ENCODE peak calls at places on chromosomes 16 and 17, in four cellular contexts. One of them, this sample, is unnamed.

GRCh38 chr16:3857189-3858013 is 23.1 kb downstream of the CREBBP start:
- DNase-seq in prostate gland: no peak
- DNase-seq in MM.1S: peak; percentile 14
- DNase-seq in lower leg skin: peak; percentile 75
- DNase-seq in this sample: peak; percentile 93

GRCh38 chr17:74959826-74960738 is 12.5 kb downstream of the HID1 start:
- DNase-seq in prostate gland: no peak
- DNase-seq in MM.1S: no peak
- DNase-seq in lower leg skin: no peak
- DNase-seq in this sample: peak; percentile 34

GRCh38 chr17:28474035-28474640 is 694 bp downstream of the SLC13A2 start:
- DNase-seq in prostate gland: no peak
- DNase-seq in MM.1S: no peak
- DNase-seq in lower leg skin: no peak
- DNase-seq in this sample: no peak

GRCh38 chr17:21119247-21119944 is 7.4 kb upstream of the DHRS7B start:
- DNase-seq in prostate gland: peak; percentile 60
- DNase-seq in MM.1S: peak; percentile 73
- DNase-seq in lower leg skin: peak; percentile 57
- DNase-seq in this sample: peak; percentile 68

GRCh38 chr16:86363057-86363490 is 147.3 kb upstream of the FOXF1 start:
- DNase-seq in prostate gland: peak; percentile 77
- DNase-seq in MM.1S: no peak
- DNase-seq in lower leg skin: no peak
- DNase-seq in this sample: peak; percentile 90

GRCh38 chr17:78819402-78819801 is 21.2 kb downstream of the USP36 start:
- DNase-seq in prostate gland: no peak
- DNase-seq in MM.1S: no peak
- DNase-seq in lower leg skin: no peak
- DNase-seq in this sample: no peak

GRCh38 chr17:77830816-77831490 is 127.5 kb upstream of the TNRC6C start:
- DNase-seq in prostate gland: no peak
- DNase-seq in MM.1S: no peak
- DNase-seq in lower leg skin: no peak
- DNase-seq in this sample: no peak

GRCh38 chr16:23052908-23053580 is 96.2 kb downstream of the USP31 start:
- DNase-seq in prostate gland: no peak
- DNase-seq in MM.1S: no peak
- DNase-seq in lower leg skin: no peak
- DNase-seq in this sample: no peak

GRCh38 chr16:71645450-71645849 is 19.5 kb downstream of the MARVELD3 start:
- DNase-seq in prostate gland: no peak
- DNase-seq in MM.1S: peak; percentile 38
- DNase-seq in lower leg skin: no peak
- DNase-seq in this sample: peak; percentile 34

GRCh38 chr16:3067929-3068288 is 2.5 kb downstream of the IL32 start:
- DNase-seq in prostate gland: no peak
- DNase-seq in MM.1S: no peak
- DNase-seq in lower leg skin: no peak
- DNase-seq in this sample: no peak

GRCh38 chr16:78571434-78571833 is 472.0 kb downstream of the WWOX start:
- DNase-seq in prostate gland: no peak
- DNase-seq in MM.1S: no peak
- DNase-seq in lower leg skin: no peak
- DNase-seq in this sample: no peak

GRCh38 chr17:65365209-65365608 is 196.2 kb downstream of the AXIN2 start:
- DNase-seq in prostate gland: no peak
- DNase-seq in MM.1S: no peak
- DNase-seq in lower leg skin: no peak
- DNase-seq in this sample: no peak

GRCh38 chr17:82875418-82875856 is 35.6 kb upstream of the ZNF750 start:
- DNase-seq in prostate gland: peak; percentile 82
- DNase-seq in MM.1S: no peak
- DNase-seq in lower leg skin: peak; percentile 82
- DNase-seq in this sample: peak; percentile 94

GRCh38 chr16:30166202-30166902 is 17.1 kb upstream of the CORO1A start:
- DNase-seq in prostate gland: no peak
- DNase-seq in MM.1S: peak; percentile 53
- DNase-seq in lower leg skin: no peak
- DNase-seq in this sample: no peak

GRCh38 chr17:64200080-64201042 is 62.7 kb downstream of the TEX2 start:
- DNase-seq in prostate gland: no peak
- DNase-seq in MM.1S: peak; percentile 23
- DNase-seq in lower leg skin: no peak
- DNase-seq in this sample: peak; percentile 46

GRCh38 chr16:86508947-86509758 is 1.2 kb upstream of the FOXF1 start:
- DNase-seq in prostate gland: no peak
- DNase-seq in MM.1S: no peak
- DNase-seq in lower leg skin: no peak
- DNase-seq in this sample: peak; percentile 12

GRCh38 chr17:21389352-21389751 is 13.2 kb downstream of the KCNJ12 start:
- DNase-seq in prostate gland: no peak
- DNase-seq in MM.1S: no peak
- DNase-seq in lower leg skin: no peak
- DNase-seq in this sample: no peak

GRCh38 chr17:67151717-67152116 is 93.3 kb downstream of the HELZ start:
- DNase-seq in prostate gland: no peak
- DNase-seq in MM.1S: no peak
- DNase-seq in lower leg skin: no peak
- DNase-seq in this sample: peak; percentile 47

GRCh38 chr17:30928584-30928983 is 6.8 kb downstream of the ADAP2 start:
- DNase-seq in prostate gland: no peak
- DNase-seq in MM.1S: no peak
- DNase-seq in lower leg skin: no peak
- DNase-seq in this sample: no peak

GRCh38 chr16:13835357-13835756 is 84.6 kb upstream of the ERCC4 start:
- DNase-seq in prostate gland: no peak
- DNase-seq in MM.1S: peak; percentile 85
- DNase-seq in lower leg skin: no peak
- DNase-seq in this sample: no peak

GRCh38 chr16:14050297-14051027 is 20.7 kb upstream of the MRTFB start:
- DNase-seq in prostate gland: no peak
- DNase-seq in MM.1S: no peak
- DNase-seq in lower leg skin: no peak
- DNase-seq in this sample: no peak

GRCh38 chr17:58300336-58300735 is 19.6 kb upstream of the MPO start:
- DNase-seq in prostate gland: no peak
- DNase-seq in MM.1S: peak; percentile 77
- DNase-seq in lower leg skin: no peak
- DNase-seq in this sample: no peak

GRCh38 chr17:9350083-9350482 is 225.5 kb downstream of the STX8 start:
- DNase-seq in prostate gland: no peak
- DNase-seq in MM.1S: no peak
- DNase-seq in lower leg skin: no peak
- DNase-seq in this sample: peak; percentile 83

GRCh38 chr16:81513204-81514040 is 68.8 kb downstream of the CMIP start:
- DNase-seq in prostate gland: no peak
- DNase-seq in MM.1S: no peak
- DNase-seq in lower leg skin: no peak
- DNase-seq in this sample: no peak

GRCh38 chr16:24036614-24037013 is 200.8 kb downstream of the PRKCB start:
- DNase-seq in prostate gland: peak; percentile 19
- DNase-seq in MM.1S: peak; percentile 40
- DNase-seq in lower leg skin: no peak
- DNase-seq in this sample: peak; percentile 55

GRCh38 chr17:57873261-57874057 is 23.6 kb upstream of the MRPS23 start:
- DNase-seq in prostate gland: no peak
- DNase-seq in MM.1S: no peak
- DNase-seq in lower leg skin: no peak
- DNase-seq in this sample: no peak

GRCh38 chr17:66088173-66088572 is 103.8 kb downstream of the CEP112 start:
- DNase-seq in prostate gland: no peak
- DNase-seq in MM.1S: no peak
- DNase-seq in lower leg skin: no peak
- DNase-seq in this sample: no peak

GRCh38 chr17:39729280-39729851 is 966 bp downstream of the MIEN1 start:
- DNase-seq in prostate gland: no peak
- DNase-seq in MM.1S: no peak
- DNase-seq in lower leg skin: no peak
- DNase-seq in this sample: no peak

GRCh38 chr17:40621019-40621418 is 26.6 kb downstream of the SMARCE1 start:
- DNase-seq in prostate gland: no peak
- DNase-seq in MM.1S: no peak
- DNase-seq in lower leg skin: no peak
- DNase-seq in this sample: no peak

GRCh38 chr16:54933281-54934150 is 2.9 kb downstream of the IRX5 start:
- DNase-seq in prostate gland: no peak
- DNase-seq in MM.1S: no peak
- DNase-seq in lower leg skin: no peak
- DNase-seq in this sample: peak; percentile 56

GRCh38 chr16:67719778-67720144 is 645 bp upstream of the GFOD2 start:
- DNase-seq in prostate gland: peak; percentile 21
- DNase-seq in MM.1S: peak; percentile 29
- DNase-seq in lower leg skin: peak; percentile 38
- DNase-seq in this sample: peak; percentile 25

GRCh38 chr17:28861393-28862203 is 6.8 kb downstream of the ERAL1 start:
- DNase-seq in prostate gland: no peak
- DNase-seq in MM.1S: no peak
- DNase-seq in lower leg skin: no peak
- DNase-seq in this sample: no peak

GRCh38 chr17:62678214-62678919 is 50.9 kb downstream of the MRC2 start:
- DNase-seq in prostate gland: no peak
- DNase-seq in MM.1S: no peak
- DNase-seq in lower leg skin: no peak
- DNase-seq in this sample: no peak

GRCh38 chr16:89244754-89245153 is 27.3 kb downstream of the ZNF778 start:
- DNase-seq in prostate gland: no peak
- DNase-seq in MM.1S: no peak
- DNase-seq in lower leg skin: no peak
- DNase-seq in this sample: no peak

DNA sequence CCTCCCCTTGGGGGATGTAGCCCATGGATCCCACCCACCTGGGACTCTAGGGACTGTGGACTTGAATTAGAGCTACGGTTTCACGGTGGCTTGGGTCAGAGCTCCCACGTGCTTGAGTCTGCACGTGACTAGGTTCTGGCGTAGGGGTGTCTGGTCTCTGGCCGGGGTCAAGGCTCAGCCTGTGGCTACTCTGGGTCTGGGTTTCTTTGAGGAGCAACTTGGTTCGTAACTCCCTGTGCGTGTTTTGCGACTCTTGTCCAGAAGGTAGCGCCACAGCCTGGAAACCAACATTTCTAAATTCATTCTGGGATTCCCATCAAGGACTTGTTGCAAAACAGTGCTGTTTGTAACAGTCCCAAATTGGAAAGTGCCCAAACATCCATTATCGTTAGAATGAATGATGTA is 462 bp upstream of the GGT6 start:
- DNase-seq in prostate gland: no peak
- DNase-seq in MM.1S: no peak
- DNase-seq in lower leg skin: no peak
- DNase-seq in this sample: no peak
- TF ChIP-seq CTCF in prostate gland: no peak
- TF ChIP-seq CTCF in MM.1S: no peak
- TF ChIP-seq CTCF in lower leg skin: no peak
- TF ChIP-seq CTCF in this sample: no peak

GRCh38 chr17:33725675-33726271 is 432.7 kb upstream of the ASIC2 start:
- DNase-seq in prostate gland: no peak
- DNase-seq in MM.1S: peak; percentile 39
- DNase-seq in lower leg skin: peak; percentile 15
- DNase-seq in this sample: no peak
- TF ChIP-seq CTCF in prostate gland: peak; percentile 9
- TF ChIP-seq CTCF in MM.1S: peak; percentile 85
- TF ChIP-seq CTCF in lower leg skin: no peak
- TF ChIP-seq CTCF in this sample: no peak

DNA sequence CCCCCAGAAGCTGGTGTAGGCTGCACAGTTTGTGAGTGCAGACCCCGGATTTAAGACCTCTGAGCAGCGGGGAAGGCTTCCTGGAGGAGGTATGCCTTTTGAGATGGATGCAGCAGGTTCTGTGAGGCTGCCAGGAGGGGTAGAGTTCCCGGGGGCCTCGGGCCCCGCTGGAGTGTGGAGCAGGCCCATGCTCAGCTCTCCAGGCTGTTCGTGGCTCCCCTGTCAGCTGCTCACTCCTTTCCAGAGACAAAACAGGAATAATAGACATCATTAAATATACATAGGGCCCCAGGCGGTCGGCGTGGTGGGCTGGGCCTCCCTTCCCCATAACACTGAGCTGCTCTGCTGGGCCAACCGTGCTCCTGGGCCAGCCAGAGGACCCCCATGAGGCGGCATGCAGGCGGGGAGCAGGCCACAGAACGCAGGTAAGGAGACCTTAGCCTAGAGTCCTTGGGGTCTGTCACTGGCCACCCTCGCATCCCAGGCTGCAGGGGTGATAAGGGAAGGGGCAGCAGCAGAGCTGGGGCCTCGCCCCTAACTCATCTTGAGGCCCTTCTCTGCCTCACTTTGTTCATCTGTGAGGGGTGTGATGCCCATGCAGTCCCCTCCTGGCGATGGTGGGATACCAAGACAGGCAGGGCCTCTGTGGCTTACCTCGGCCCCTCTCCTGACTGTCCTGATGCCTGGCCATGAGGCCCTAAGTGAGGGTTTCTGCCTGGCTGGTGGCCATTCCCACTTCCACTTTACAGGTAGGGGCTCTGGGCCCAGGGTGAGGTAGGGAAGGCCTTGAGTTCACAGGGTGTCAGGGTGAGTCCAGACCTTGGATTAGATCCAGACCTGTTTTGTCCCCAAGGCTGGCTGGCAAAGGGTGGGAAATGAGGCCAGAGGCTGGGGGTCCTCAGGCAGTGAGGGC is at the start of gene MYO15A:
- DNase-seq in prostate gland: no peak
- DNase-seq in MM.1S: no peak
- DNase-seq in lower leg skin: no peak
- DNase-seq in this sample: no peak
- TF ChIP-seq CTCF in prostate gland: no peak
- TF ChIP-seq CTCF in MM.1S: no peak
- TF ChIP-seq CTCF in lower leg skin: no peak
- TF ChIP-seq CTCF in this sample: no peak

DNA sequence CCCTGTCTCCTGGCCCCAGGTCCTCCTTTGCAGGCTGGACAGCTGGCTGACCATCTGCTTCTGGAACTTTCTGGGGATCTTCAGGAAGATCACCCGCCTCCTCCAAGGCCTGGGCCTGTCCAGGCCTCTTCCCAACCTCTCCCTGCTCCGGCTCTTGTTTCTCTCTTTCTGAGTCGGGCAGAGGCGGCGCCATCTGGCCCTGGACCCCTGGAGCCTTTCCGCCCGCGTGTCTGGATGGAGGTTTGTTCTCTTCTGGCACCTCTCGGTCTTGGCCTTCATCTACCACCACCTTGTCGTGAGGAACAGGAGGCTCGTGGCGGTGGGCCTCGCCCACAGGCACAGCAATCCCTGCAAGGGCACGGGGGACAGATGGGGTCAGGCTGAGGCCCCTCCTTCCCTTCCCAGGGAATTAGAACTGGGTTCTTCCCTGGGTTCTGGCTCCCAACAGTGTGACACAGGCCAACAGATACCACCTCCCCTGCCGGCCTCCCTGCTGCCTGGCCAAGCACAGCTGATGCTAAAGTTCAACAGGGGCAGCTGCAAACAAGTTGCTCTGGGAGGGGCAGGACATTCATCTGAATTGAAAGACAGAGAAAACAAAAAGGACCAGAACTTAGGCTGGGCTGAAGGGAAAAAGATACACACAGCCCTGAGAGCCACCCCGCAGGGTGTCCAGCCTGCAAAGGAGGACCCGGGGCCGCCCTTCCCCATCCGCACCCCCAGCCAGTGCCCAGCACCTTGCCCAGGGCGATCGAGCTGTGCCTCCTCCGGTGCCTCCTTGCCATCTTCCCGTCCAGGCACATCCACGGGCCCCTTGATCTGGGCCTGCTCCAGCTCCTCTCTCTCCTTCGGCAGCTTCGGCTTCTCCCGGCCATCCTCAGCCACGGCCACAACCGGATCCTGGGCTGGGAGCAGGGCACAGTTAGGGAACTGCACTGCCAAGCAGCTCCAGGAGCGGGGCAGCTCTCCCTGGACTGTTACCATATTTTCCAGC is 13.5 kb downstream of the NDUFAF8 start:
- DNase-seq in prostate gland: no peak
- DNase-seq in MM.1S: no peak
- DNase-seq in lower leg skin: no peak
- DNase-seq in this sample: no peak
- TF ChIP-seq CTCF in prostate gland: no peak
- TF ChIP-seq CTCF in MM.1S: no peak
- TF ChIP-seq CTCF in lower leg skin: no peak
- TF ChIP-seq CTCF in this sample: no peak

This sample was measured in MCF 10A.